ENCODE peak calls at places on chromosomes 16 and 17, in five cellular contexts. A, Y, E, L and S are unnamed samples.

GRCh38 chr17:27396941-27397340 is 59.3 kb upstream of the KSR1 start:
- ATAC-seq in A (no peak), E (no peak), Y (no peak), L (no peak), S (no peak)

GRCh38 chr17:76654408-76654807 is 10.9 kb upstream of the ST6GALNAC1 start:
- ATAC-seq in L (no peak), A (no peak), E (no peak), Y (no peak), S (no peak)

GRCh38 chr16:88697831-88698693 is 8.1 kb downstream of the RNF166 start:
- ATAC-seq in E (no peak), A (no peak), L (no peak), Y (peak), S (no peak)

GRCh38 chr16:87496101-87496801 is 3.4 kb upstream of the ZCCHC14 start:
- ATAC-seq in Y (no peak), A (peak), E (peak), L (peak), S (peak)

GRCh38 chr16:88758227-88758943 is 26.6 kb downstream of the PIEZO1 start:
- ATAC-seq in A (peak), E (no peak), Y (no peak), L (no peak), S (peak)

GRCh38 chr16:1407749-1408148 is 6.8 kb downstream of the UNKL start:
- ATAC-seq in Y (no peak), E (no peak), A (no peak), L (no peak), S (no peak)

GRCh38 chr17:65123757-65124675 is 13.2 kb upstream of the RGS9 start:
- ATAC-seq in A (no peak), E (no peak), Y (peak), L (no peak), S (no peak)

GRCh38 chr17:30062372-30062771 is 54.2 kb upstream of the NSRP1 start:
- ATAC-seq in L (no peak), E (no peak), A (no peak), Y (no peak), S (no peak)

GRCh38 chr16:59604331-59604730 is 870.2 kb upstream of the GOT2 start:
- ATAC-seq in E (no peak), L (no peak), Y (peak), A (no peak), S (no peak)

GRCh38 chr17:7632492-7632894 is 2.6 kb downstream of the SHBG start:
- ATAC-seq in Y (peak), L (peak), E (peak), A (peak), S (no peak)

GRCh38 chr17:81429353-81429774 is 34.1 kb downstream of the BAHCC1 start:
- ATAC-seq in L (peak), Y (peak), A (no peak), E (no peak), S (no peak)

GRCh38 chr16:8826278-8826879 is 28.7 kb downstream of the PMM2 start:
- ATAC-seq in L (no peak), E (no peak), Y (no peak), A (no peak), S (no peak)

GRCh38 chr16:8571061-8571596 is 19.2 kb downstream of the TMEM114 start:
- ATAC-seq in L (no peak), A (no peak), Y (no peak), E (no peak), S (no peak)

GRCh38 chr17:77308768-77309726 is 168.3 kb downstream of the SEC14L1 start:
- ATAC-seq in L (no peak), A (no peak), E (no peak), Y (peak), S (no peak)

GRCh38 chr16:30927789-30928378 is 4.5 kb downstream of the FBXL19 start:
- ATAC-seq in L (peak), E (peak), Y (peak), A (peak), S (peak)

GRCh38 chr17:38868095-38868967 is 1.5 kb upstream of the LASP1 start:
- ATAC-seq in Y (no peak), A (no peak), L (no peak), E (no peak), S (peak)

GRCh38 chr17:66420961-66421371 is 118.6 kb downstream of the PRKCA start:
- ATAC-seq in L (no peak), Y (no peak), A (no peak), E (peak), S (peak)

GRCh38 chr17:51508048-51508447 is 247.7 kb downstream of the UTP18 start:
- ATAC-seq in Y (no peak), A (no peak), E (no peak), L (no peak), S (no peak)

GRCh38 chr16:8955828-8956227 is 7.9 kb downstream of the USP7 start:
- ATAC-seq in E (no peak), A (no peak), Y (no peak), L (no peak), S (no peak)

GRCh38 chr17:76314392-76315227 is 6.5 kb upstream of the QRICH2 start:
- ATAC-seq in Y (no peak), E (no peak), L (no peak), A (no peak), S (no peak)

GRCh38 chr17:18988546-18989173 is 15.9 kb downstream of the FAM83G start:
- ATAC-seq in E (no peak), A (no peak), Y (no peak), L (no peak), S (no peak)

GRCh38 chr17:35028531-35029262 is 34.8 kb downstream of the RFFL start:
- ATAC-seq in A (no peak), L (no peak), Y (peak), E (no peak), S (peak)

GRCh38 chr16:46927273-46927672 is 43.1 kb downstream of the GPT2 start:
- ATAC-seq in L (no peak), E (no peak), A (no peak), Y (no peak), S (no peak)

GRCh38 chr17:3927628-3928010 is 11.4 kb upstream of the P2RX1 start:
- ATAC-seq in E (no peak), A (no peak), L (no peak), Y (no peak), S (no peak)

GRCh38 chr16:85396879-85397871 is 215.9 kb upstream of the GSE1 start:
- ATAC-seq in A (peak), L (no peak), Y (no peak), E (peak), S (peak)

GRCh38 chr17:38561416-38562214 is 44.1 kb downstream of the SRCIN1 start:
- ATAC-seq in L (no peak), Y (no peak), E (no peak), A (no peak), S (no peak)

GRCh38 chr16:50685456-50686058 is 4.4 kb upstream of the SNX20 start:
- ATAC-seq in Y (peak), E (no peak), A (no peak), L (peak), S (no peak)

GRCh38 chr17:28141783-28142182 is 99.3 kb downstream of the NLK start:
- ATAC-seq in Y (no peak), E (no peak), L (no peak), A (no peak), S (no peak)

GRCh38 chr17:42797067-42798007 is 1.2 kb downstream of the COA3 start:
- ATAC-seq in Y (no peak), A (no peak), E (no peak), L (no peak), S (no peak)

GRCh38 chr17:82316651-82317393 is 586 bp downstream of the CD7 start:
- ATAC-seq in E (peak), Y (no peak), L (peak), A (no peak), S (no peak)

GRCh38 chr17:42163113-42163512 is 8.3 kb upstream of the RAB5C start:
- ATAC-seq in E (peak), L (peak), Y (no peak), A (no peak), S (no peak)

GRCh38 chr16:8686031-8686621 is 11.7 kb downstream of the ABAT start:
- ATAC-seq in E (no peak), A (no peak), Y (peak), L (no peak), S (no peak)

GRCh38 chr17:40612510-40613244 is 34.9 kb downstream of the SMARCE1 start:
- ATAC-seq in L (peak), E (peak), Y (no peak), A (no peak), S (no peak)

GRCh38 chr16:75658175-75658574 is 10.6 kb downstream of the TERF2IP start:
- ATAC-seq in E (no peak), L (peak), Y (no peak), A (no peak), S (no peak)

GRCh38 chr16:85128079-85128837 is 16.0 kb upstream of the CIBAR2 start:
- ATAC-seq in L (no peak), Y (no peak), A (no peak), E (no peak), S (no peak)

GRCh38 chr16:85733155-85733838 is 17.6 kb downstream of the C16orf74 start:
- ATAC-seq in A (no peak), E (no peak), L (no peak), Y (peak), S (no peak)

GRCh38 chr16:50581830-50582229 is 33.6 kb downstream of the NKD1 start:
- ATAC-seq in L (no peak), E (no peak), Y (no peak), A (no peak), S (no peak)

GRCh38 chr17:77140166-77140877 is 447 bp upstream of the SEC14L1 start:
- ATAC-seq in Y (peak), A (peak), E (peak), L (peak), S (peak)

GRCh38 chr17:50037321-50038107 is 18.4 kb upstream of the ITGA3 start:
- ATAC-seq in A (no peak), E (no peak), L (no peak), Y (peak), S (no peak)

GRCh38 chr16:89602273-89602951 is 11.0 kb upstream of the DPEP1 start:
- ATAC-seq in E (peak), A (peak), Y (peak), L (peak), S (peak)